ENCODE peak calls at places on chromosomes 11 and 22, in four cellular contexts. One of them, this sample, is unnamed.

GRCh38 chr11:125164422-125165110 is at the start of gene PKNOX2:
- DNase-seq in M059J: peak
- DNase-seq in T-helper 9 cell: peak
- DNase-seq in left ventricle myocardium inferior: peak
- DNase-seq in this sample: peak

GRCh38 chr11:73225001-73225686 is 7.1 kb downstream of the P2RY2 start:
- DNase-seq in M059J: no peak
- DNase-seq in T-helper 9 cell: no peak
- DNase-seq in left ventricle myocardium inferior: no peak
- DNase-seq in this sample: no peak

GRCh38 chr11:95706974-95707387 is 82.6 kb downstream of the FAM76B start:
- DNase-seq in M059J: no peak
- DNase-seq in T-helper 9 cell: no peak
- DNase-seq in left ventricle myocardium inferior: no peak
- DNase-seq in this sample: no peak

GRCh38 chr11:102184269-102184987 is 74.2 kb downstream of the YAP1 start:
- DNase-seq in M059J: no peak
- DNase-seq in T-helper 9 cell: no peak
- DNase-seq in left ventricle myocardium inferior: no peak
- DNase-seq in this sample: no peak

GRCh38 chr11:103358251-103358650 is 249.0 kb downstream of the DYNC2H1 start:
- DNase-seq in M059J: peak
- DNase-seq in T-helper 9 cell: no peak
- DNase-seq in left ventricle myocardium inferior: no peak
- DNase-seq in this sample: no peak

GRCh38 chr22:19430890-19431541 is 517 bp downstream of the HIRA start:
- DNase-seq in M059J: peak
- DNase-seq in T-helper 9 cell: peak
- DNase-seq in left ventricle myocardium inferior: peak
- DNase-seq in this sample: peak

GRCh38 chr22:38832005-38832978 is 11.5 kb downstream of the NPTXR start:
- DNase-seq in M059J: no peak
- DNase-seq in T-helper 9 cell: no peak
- DNase-seq in left ventricle myocardium inferior: no peak
- DNase-seq in this sample: no peak

GRCh38 chr22:50307891-50308596 is 598 bp upstream of the PLXNB2 start:
- DNase-seq in M059J: no peak
- DNase-seq in T-helper 9 cell: no peak
- DNase-seq in left ventricle myocardium inferior: no peak
- DNase-seq in this sample: no peak

GRCh38 chr11:130123414-130124040 is 36.1 kb upstream of the ST14 start:
- DNase-seq in M059J: no peak
- DNase-seq in T-helper 9 cell: no peak
- DNase-seq in left ventricle myocardium inferior: no peak
- DNase-seq in this sample: no peak

GRCh38 chr11:35873721-35874120 is 70.1 kb upstream of the LDLRAD3 start:
- DNase-seq in M059J: no peak
- DNase-seq in T-helper 9 cell: no peak
- DNase-seq in left ventricle myocardium inferior: no peak
- DNase-seq in this sample: no peak

GRCh38 chr11:35158371-35159081 is 19.6 kb downstream of the CD44 start:
- DNase-seq in M059J: peak
- DNase-seq in T-helper 9 cell: no peak
- DNase-seq in left ventricle myocardium inferior: no peak
- DNase-seq in this sample: no peak

This sample was measured in progenitor cell of endocrine pancreas.